ENCODE peak calls at places on chromosomes 4 and X, in seven cellular contexts. One of them, this sample, is unnamed. For H3K4me1, the result is how much of the 10 kb centered on the place peaks cover.

GRCh38 chr4:142548491-142548890 is 297.6 kb downstream of the INPP4B start:
- DNase-seq in Karpas-422: no peak
- DNase-seq in left lung: no peak
- DNase-seq in thoracic aorta: no peak
- DNase-seq in CD8-positive, alpha-beta memory T cell: no peak
- DNase-seq in fibroblast of lung: no peak
- DNase-seq in neuronal stem cell: no peak
- DNase-seq in this sample: no peak

GRCh38 chr4:86014599-86014998 is 345.3 kb downstream of the MAPK10 start:
- DNase-seq in Karpas-422: peak
- DNase-seq in left lung: no peak
- DNase-seq in thoracic aorta: no peak
- DNase-seq in CD8-positive, alpha-beta memory T cell: no peak
- DNase-seq in fibroblast of lung: no peak
- DNase-seq in neuronal stem cell: no peak
- DNase-seq in this sample: no peak

GRCh38 chrX:38891641-38892413 is 90.6 kb downstream of the MID1IP1 start:
- DNase-seq in Karpas-422: no peak
- DNase-seq in left lung: no peak
- DNase-seq in thoracic aorta: no peak
- DNase-seq in CD8-positive, alpha-beta memory T cell: no peak
- DNase-seq in fibroblast of lung: peak
- DNase-seq in neuronal stem cell: no peak
- DNase-seq in this sample: no peak

GRCh38 chr4:123127218-123127617 is 204.8 kb upstream of the NUDT6 start:
- DNase-seq in Karpas-422: no peak
- DNase-seq in left lung: no peak
- DNase-seq in thoracic aorta: no peak
- DNase-seq in CD8-positive, alpha-beta memory T cell: no peak
- DNase-seq in fibroblast of lung: peak
- DNase-seq in neuronal stem cell: no peak
- DNase-seq in this sample: no peak

GRCh38 chrX:314049-314448 is 4.5 kb downstream of the GTPBP6 start:
- DNase-seq in Karpas-422: no peak
- DNase-seq in left lung: peak
- DNase-seq in thoracic aorta: no peak
- DNase-seq in CD8-positive, alpha-beta memory T cell: peak
- DNase-seq in fibroblast of lung: no peak
- DNase-seq in neuronal stem cell: no peak
- DNase-seq in this sample: peak

GRCh38 chr4:63906660-63907146 is 502.5 kb downstream of the TECRL start:
- DNase-seq in Karpas-422: no peak
- DNase-seq in left lung: no peak
- DNase-seq in thoracic aorta: no peak
- DNase-seq in CD8-positive, alpha-beta memory T cell: no peak
- DNase-seq in fibroblast of lung: no peak
- DNase-seq in neuronal stem cell: peak
- DNase-seq in this sample: no peak

GRCh38 chr4:87211249-87211952 is 9.0 kb downstream of the KLHL8 start:
- DNase-seq in Karpas-422: no peak
- DNase-seq in left lung: no peak
- DNase-seq in thoracic aorta: no peak
- DNase-seq in CD8-positive, alpha-beta memory T cell: no peak
- DNase-seq in fibroblast of lung: no peak
- DNase-seq in neuronal stem cell: no peak
- DNase-seq in this sample: no peak

GRCh38 chr4:18388029-18388428 is 366.5 kb upstream of the LCORL start:
- DNase-seq in Karpas-422: no peak
- DNase-seq in left lung: no peak
- DNase-seq in thoracic aorta: no peak
- DNase-seq in CD8-positive, alpha-beta memory T cell: no peak
- DNase-seq in fibroblast of lung: no peak
- DNase-seq in neuronal stem cell: no peak
- DNase-seq in this sample: no peak

GRCh38 chr4:76305033-76305687 is 1.4 kb upstream of the STBD1 start:
- DNase-seq in Karpas-422: no peak
- DNase-seq in left lung: no peak
- DNase-seq in thoracic aorta: no peak
- DNase-seq in CD8-positive, alpha-beta memory T cell: no peak
- DNase-seq in fibroblast of lung: no peak
- DNase-seq in neuronal stem cell: no peak
- DNase-seq in this sample: no peak

GRCh38 chrX:42740456-42740855 is 37.5 kb downstream of the PPP1R2C start:
- DNase-seq in Karpas-422: no peak
- DNase-seq in left lung: no peak
- DNase-seq in thoracic aorta: no peak
- DNase-seq in CD8-positive, alpha-beta memory T cell: no peak
- DNase-seq in fibroblast of lung: no peak
- DNase-seq in neuronal stem cell: no peak
- DNase-seq in this sample: no peak

GRCh38 chrX:41733939-41734338 is 10.0 kb downstream of the GPR82 start:
- DNase-seq in Karpas-422: peak
- DNase-seq in left lung: no peak
- DNase-seq in thoracic aorta: no peak
- DNase-seq in CD8-positive, alpha-beta memory T cell: no peak
- DNase-seq in fibroblast of lung: no peak
- DNase-seq in neuronal stem cell: no peak
- DNase-seq in this sample: no peak

GRCh38 chr4:68985442-68985841 is 33.8 kb upstream of the UGT2A3 start:
- DNase-seq in Karpas-422: no peak
- DNase-seq in left lung: no peak
- DNase-seq in thoracic aorta: no peak
- DNase-seq in CD8-positive, alpha-beta memory T cell: no peak
- DNase-seq in fibroblast of lung: no peak
- DNase-seq in neuronal stem cell: no peak
- DNase-seq in this sample: no peak

GRCh38 chr4:8600686-8601085 is 8.1 kb downstream of the CPZ start:
- DNase-seq in Karpas-422: no peak
- DNase-seq in left lung: no peak
- DNase-seq in thoracic aorta: no peak
- DNase-seq in CD8-positive, alpha-beta memory T cell: no peak
- DNase-seq in fibroblast of lung: no peak
- DNase-seq in neuronal stem cell: no peak
- DNase-seq in this sample: no peak

GRCh38 chrX:25427873-25428555 is 412.2 kb upstream of the ARX start:
- DNase-seq in Karpas-422: peak
- DNase-seq in left lung: no peak
- DNase-seq in thoracic aorta: no peak
- DNase-seq in CD8-positive, alpha-beta memory T cell: no peak
- DNase-seq in fibroblast of lung: no peak
- DNase-seq in neuronal stem cell: no peak
- DNase-seq in this sample: no peak

GRCh38 chr4:145937990-145938611 is 522 bp downstream of the ZNF827 start:
- DNase-seq in Karpas-422: peak
- DNase-seq in left lung: no peak
- DNase-seq in thoracic aorta: no peak
- DNase-seq in CD8-positive, alpha-beta memory T cell: peak
- DNase-seq in fibroblast of lung: peak
- DNase-seq in neuronal stem cell: peak
- DNase-seq in this sample: no peak

GRCh38 chr4:124694306-124694705 is 18.2 kb downstream of the ANKRD50 start:
- DNase-seq in Karpas-422: no peak
- DNase-seq in left lung: no peak
- DNase-seq in thoracic aorta: no peak
- DNase-seq in CD8-positive, alpha-beta memory T cell: no peak
- DNase-seq in fibroblast of lung: no peak
- DNase-seq in neuronal stem cell: no peak
- DNase-seq in this sample: no peak

GRCh38 chr4:29558789-29559188 is 1161.4 kb upstream of the PCDH7 start:
- DNase-seq in Karpas-422: no peak
- DNase-seq in left lung: no peak
- DNase-seq in thoracic aorta: no peak
- DNase-seq in CD8-positive, alpha-beta memory T cell: no peak
- DNase-seq in fibroblast of lung: no peak
- DNase-seq in neuronal stem cell: no peak
- DNase-seq in this sample: no peak

GRCh38 chr4:15982833-15983528 is 20.0 kb upstream of the FGFBP2 start:
- DNase-seq in Karpas-422: no peak
- DNase-seq in left lung: no peak
- DNase-seq in thoracic aorta: no peak
- DNase-seq in CD8-positive, alpha-beta memory T cell: no peak
- DNase-seq in fibroblast of lung: no peak
- DNase-seq in neuronal stem cell: no peak
- DNase-seq in this sample: no peak

GRCh38 chr4:176380352-176381157 is 60.8 kb downstream of the SPCS3 start:
- DNase-seq in Karpas-422: no peak
- DNase-seq in left lung: no peak
- DNase-seq in thoracic aorta: no peak
- DNase-seq in CD8-positive, alpha-beta memory T cell: no peak
- DNase-seq in fibroblast of lung: no peak
- DNase-seq in neuronal stem cell: no peak
- DNase-seq in this sample: no peak

GRCh38 chr4:18020145-18020670 is 1.3 kb downstream of the LCORL start:
- DNase-seq in Karpas-422: peak
- DNase-seq in left lung: no peak
- DNase-seq in thoracic aorta: no peak
- DNase-seq in CD8-positive, alpha-beta memory T cell: peak
- DNase-seq in fibroblast of lung: peak
- DNase-seq in neuronal stem cell: no peak
- DNase-seq in this sample: no peak

GRCh38 chr4:149183638-149184037 is 632.0 kb downstream of the IQCM start:
- DNase-seq in Karpas-422: no peak
- DNase-seq in left lung: no peak
- DNase-seq in thoracic aorta: no peak
- DNase-seq in CD8-positive, alpha-beta memory T cell: no peak
- DNase-seq in fibroblast of lung: no peak
- DNase-seq in neuronal stem cell: no peak
- DNase-seq in this sample: no peak

GRCh38 chrX:30654989-30655607 is 1.9 kb downstream of the GK start:
- DNase-seq in Karpas-422: no peak
- DNase-seq in left lung: no peak
- DNase-seq in thoracic aorta: no peak
- DNase-seq in CD8-positive, alpha-beta memory T cell: no peak
- DNase-seq in fibroblast of lung: peak
- DNase-seq in neuronal stem cell: no peak
- DNase-seq in this sample: no peak

DNA sequence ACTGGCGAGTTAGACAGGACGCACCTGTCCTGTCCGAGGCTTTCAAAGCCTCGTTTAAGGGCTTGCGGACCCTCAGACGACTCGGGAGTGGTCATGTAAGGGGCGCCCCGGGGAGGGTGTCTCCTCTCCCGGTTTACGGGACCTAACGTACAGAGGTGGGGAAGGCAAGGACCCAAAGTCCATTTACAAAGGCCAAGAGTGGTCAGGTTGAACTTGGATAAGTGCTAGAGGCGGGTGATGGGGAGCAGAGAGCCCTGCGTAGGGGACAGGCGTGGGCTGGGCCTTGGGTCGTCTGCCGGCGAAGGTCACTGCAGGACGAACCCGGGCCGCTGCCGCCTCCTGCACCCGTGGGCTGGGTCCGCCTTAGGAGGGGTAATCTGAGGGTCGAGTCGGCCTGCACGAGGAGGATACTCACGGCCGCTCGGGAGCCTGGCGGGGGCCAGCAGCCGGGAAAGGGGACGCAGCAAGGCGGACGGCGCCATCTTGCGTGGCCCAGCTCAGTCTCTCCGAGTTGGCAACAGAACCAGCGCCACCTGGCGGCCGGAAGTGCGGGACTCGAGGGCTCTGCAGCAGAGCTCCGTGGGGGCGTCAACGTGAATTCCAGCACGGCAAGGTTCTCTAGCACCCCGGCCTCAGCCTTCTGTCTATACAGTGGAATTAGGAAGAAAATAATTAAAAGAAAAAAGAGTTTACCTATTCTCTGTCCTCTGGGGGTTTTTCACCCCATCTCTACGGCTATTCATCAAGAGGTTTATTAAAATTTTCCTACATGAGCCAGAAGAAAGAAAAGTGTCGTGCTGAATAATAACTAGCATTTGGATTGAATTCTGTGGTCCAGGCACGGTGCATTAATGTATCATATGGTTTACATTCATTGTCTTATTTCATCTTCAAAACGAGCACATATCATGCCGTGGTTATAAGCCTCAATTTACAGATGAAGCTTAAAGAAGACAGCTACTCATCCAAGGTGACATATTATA is 5.7 kb upstream of the NAA15 start:
- DNase-seq in Karpas-422: peak
- DNase-seq in left lung: peak
- DNase-seq in thoracic aorta: peak
- DNase-seq in CD8-positive, alpha-beta memory T cell: peak
- DNase-seq in fibroblast of lung: peak
- DNase-seq in neuronal stem cell: peak
- DNase-seq in this sample: peak
- H3K4me1 ChIP-seq in Karpas-422: under half
- H3K4me1 ChIP-seq in left lung: under half
- H3K4me1 ChIP-seq in thoracic aorta: under half
- H3K4me1 ChIP-seq in CD8-positive, alpha-beta memory T cell: under half
- H3K4me1 ChIP-seq in fibroblast of lung: under half
- H3K4me1 ChIP-seq in neuronal stem cell: under half
- H3K4me1 ChIP-seq in this sample: under half

GRCh38 chrX:107677501-107677901 is 49.2 kb downstream of the PRPS1 start:
- DNase-seq in Karpas-422: no peak
- DNase-seq in left lung: no peak
- DNase-seq in thoracic aorta: no peak
- DNase-seq in CD8-positive, alpha-beta memory T cell: no peak
- DNase-seq in fibroblast of lung: peak
- DNase-seq in neuronal stem cell: no peak
- DNase-seq in this sample: no peak
- H3K27ac ChIP-seq in Karpas-422: peak
- H3K27ac ChIP-seq in left lung: peak
- H3K27ac ChIP-seq in thoracic aorta: peak
- H3K27ac ChIP-seq in CD8-positive, alpha-beta memory T cell: peak
- H3K27ac ChIP-seq in fibroblast of lung: peak
- H3K27ac ChIP-seq in neuronal stem cell: no peak
- H3K27ac ChIP-seq in this sample: peak

GRCh38 chr4:174215055-174215454 is 68.4 kb downstream of the FBXO8 start:
- DNase-seq in Karpas-422: no peak
- DNase-seq in left lung: no peak
- DNase-seq in thoracic aorta: no peak
- DNase-seq in CD8-positive, alpha-beta memory T cell: no peak
- DNase-seq in fibroblast of lung: peak
- DNase-seq in neuronal stem cell: no peak
- DNase-seq in this sample: no peak

GRCh38 chr4:174218127-174218790 is 65.2 kb downstream of the FBXO8 start:
- DNase-seq in Karpas-422: no peak
- DNase-seq in left lung: no peak
- DNase-seq in thoracic aorta: no peak
- DNase-seq in CD8-positive, alpha-beta memory T cell: no peak
- DNase-seq in fibroblast of lung: peak
- DNase-seq in neuronal stem cell: peak
- DNase-seq in this sample: no peak

GRCh38 chr4:174215936-174216699 is 67.3 kb downstream of the FBXO8 start:
- DNase-seq in Karpas-422: no peak
- DNase-seq in left lung: no peak
- DNase-seq in thoracic aorta: no peak
- DNase-seq in CD8-positive, alpha-beta memory T cell: no peak
- DNase-seq in fibroblast of lung: peak
- DNase-seq in neuronal stem cell: peak
- DNase-seq in this sample: no peak

GRCh38 chr4:174217273-174218126 is 66.0 kb downstream of the FBXO8 start:
- DNase-seq in Karpas-422: no peak
- DNase-seq in left lung: no peak
- DNase-seq in thoracic aorta: no peak
- DNase-seq in CD8-positive, alpha-beta memory T cell: no peak
- DNase-seq in fibroblast of lung: peak
- DNase-seq in neuronal stem cell: peak
- DNase-seq in this sample: no peak

GRCh38 chr4:174216935-174217272 is 66.6 kb downstream of the FBXO8 start:
- DNase-seq in Karpas-422: no peak
- DNase-seq in left lung: no peak
- DNase-seq in thoracic aorta: no peak
- DNase-seq in CD8-positive, alpha-beta memory T cell: no peak
- DNase-seq in fibroblast of lung: no peak
- DNase-seq in neuronal stem cell: peak
- DNase-seq in this sample: no peak
- H3K4me3 ChIP-seq in Karpas-422: no peak
- H3K4me3 ChIP-seq in left lung: no peak
- H3K4me3 ChIP-seq in thoracic aorta: peak
- H3K4me3 ChIP-seq in CD8-positive, alpha-beta memory T cell: no peak
- H3K4me3 ChIP-seq in fibroblast of lung: peak
- H3K4me3 ChIP-seq in neuronal stem cell: no peak
- H3K4me3 ChIP-seq in this sample: peak

GRCh38 chrX:9861711-9862110 is 75.5 kb downstream of the SHROOM2 start:
- DNase-seq in Karpas-422: no peak
- DNase-seq in left lung: no peak
- DNase-seq in thoracic aorta: no peak
- DNase-seq in CD8-positive, alpha-beta memory T cell: no peak
- DNase-seq in fibroblast of lung: no peak
- DNase-seq in neuronal stem cell: no peak
- DNase-seq in this sample: no peak
- H3K4me1 ChIP-seq in Karpas-422: under half
- H3K4me1 ChIP-seq in left lung: under half
- H3K4me1 ChIP-seq in thoracic aorta: under half
- H3K4me1 ChIP-seq in CD8-positive, alpha-beta memory T cell: under half
- H3K4me1 ChIP-seq in fibroblast of lung: under half
- H3K4me1 ChIP-seq in neuronal stem cell: under half
- H3K4me1 ChIP-seq in this sample: under half

This sample was measured in lower lobe of right lung.